ENCODE peak calls at places on chromosome 3, in nine cellular contexts. G, W, C, U, N, Q, O, H and J are unnamed samples.

GRCh38 chr3:51677358-51677757 is 6.3 kb downstream of the TEX264 start:
- DNase-seq in G (no peak), W (no peak), C (no peak), U (no peak), N (no peak), Q (no peak), O (no peak), H (no peak), J (no peak)

GRCh38 chr3:176430244-176430893 is 766.9 kb downstream of the TBL1XR1 start:
- DNase-seq in G (peak; percentile 34), W (peak; percentile 59), C (peak; percentile 61), U (peak; percentile 76), N (no peak), Q (peak; percentile 33), O (peak; percentile 6), H (peak; percentile 72), J (no peak)

GRCh38 chr3:190371152-190371551 is 16.8 kb upstream of the CLDN16 start:
- DNase-seq in G (no peak), W (no peak), C (no peak), U (peak; percentile 37), N (no peak), Q (no peak), O (no peak), H (peak; percentile 59), J (no peak)

GRCh38 chr3:138359549-138360271 is 11.3 kb downstream of the MRAS start:
- DNase-seq in G (no peak), W (no peak), C (no peak), U (no peak), N (no peak), Q (no peak), O (no peak), H (no peak), J (no peak)

GRCh38 chr3:17302774-17303173 is 418.0 kb downstream of the PLCL2 start:
- DNase-seq in G (no peak), W (no peak), C (no peak), U (peak; percentile 28), N (no peak), Q (no peak), O (no peak), H (peak; percentile 12), J (no peak)

GRCh38 chr3:177379045-177379444 is 181.8 kb upstream of the TBL1XR1 start:
- DNase-seq in G (no peak), W (peak; percentile 55), C (no peak), U (no peak), N (no peak), Q (no peak), O (peak; percentile 55), H (peak; percentile 25), J (no peak)

GRCh38 chr3:192409203-192409837 is 318.0 kb downstream of the FGF12 start:
- DNase-seq in G (no peak), W (peak; percentile 77), C (no peak), U (no peak), N (no peak), Q (peak; percentile 83), O (no peak), H (no peak), J (no peak)

GRCh38 chr3:68239542-68239941 is 585.1 kb upstream of the SUCLG2 start:
- DNase-seq in G (no peak), W (no peak), C (no peak), U (no peak), N (no peak), Q (peak; percentile 75), O (no peak), H (no peak), J (no peak)

GRCh38 chr3:1037631-1038030 is 55.2 kb upstream of the CNTN6 start:
- DNase-seq in G (no peak), W (no peak), C (no peak), U (no peak), N (no peak), Q (no peak), O (no peak), H (no peak), J (no peak)
- H3K9me3 ChIP-seq in G (no peaks in the 10 kb centered on the region), W (no peaks in the 10 kb centered on the region), C (no peaks in the 10 kb centered on the region), U (peaks cover 7% of the 10 kb centered on the region), N (peaks cover 4% of the 10 kb centered on the region), Q (peaks cover 5% of the 10 kb centered on the region), O (no peaks in the 10 kb centered on the region), H (peaks cover 32% of the 10 kb centered on the region), J (no peaks in the 10 kb centered on the region)

GRCh38 chr3:141401095-141401494 is 32.8 kb downstream of the ZBTB38 start:
- DNase-seq in G (no peak), W (peak; percentile 36), C (no peak), U (no peak), N (no peak), Q (no peak), O (no peak), H (no peak), J (no peak)

GRCh38 chr3:141403576-141403975 is 35.3 kb downstream of the ZBTB38 start:
- DNase-seq in G (no peak), W (no peak), C (no peak), U (no peak), N (no peak), Q (no peak), O (no peak), H (no peak), J (no peak)

GRCh38 chr3:141401584-141402475 is 33.5 kb downstream of the ZBTB38 start:
- DNase-seq in G (no peak), W (peak; percentile 44), C (peak; percentile 45), U (no peak), N (no peak), Q (peak; percentile 73), O (peak; percentile 40), H (peak; percentile 22), J (peak; percentile 53)

GRCh38 chr3:141399979-141400971 is 32.0 kb downstream of the ZBTB38 start:
- DNase-seq in G (no peak), W (peak; percentile 67), C (no peak), U (no peak), N (no peak), Q (peak; percentile 64), O (no peak), H (no peak), J (no peak)

DNA sequence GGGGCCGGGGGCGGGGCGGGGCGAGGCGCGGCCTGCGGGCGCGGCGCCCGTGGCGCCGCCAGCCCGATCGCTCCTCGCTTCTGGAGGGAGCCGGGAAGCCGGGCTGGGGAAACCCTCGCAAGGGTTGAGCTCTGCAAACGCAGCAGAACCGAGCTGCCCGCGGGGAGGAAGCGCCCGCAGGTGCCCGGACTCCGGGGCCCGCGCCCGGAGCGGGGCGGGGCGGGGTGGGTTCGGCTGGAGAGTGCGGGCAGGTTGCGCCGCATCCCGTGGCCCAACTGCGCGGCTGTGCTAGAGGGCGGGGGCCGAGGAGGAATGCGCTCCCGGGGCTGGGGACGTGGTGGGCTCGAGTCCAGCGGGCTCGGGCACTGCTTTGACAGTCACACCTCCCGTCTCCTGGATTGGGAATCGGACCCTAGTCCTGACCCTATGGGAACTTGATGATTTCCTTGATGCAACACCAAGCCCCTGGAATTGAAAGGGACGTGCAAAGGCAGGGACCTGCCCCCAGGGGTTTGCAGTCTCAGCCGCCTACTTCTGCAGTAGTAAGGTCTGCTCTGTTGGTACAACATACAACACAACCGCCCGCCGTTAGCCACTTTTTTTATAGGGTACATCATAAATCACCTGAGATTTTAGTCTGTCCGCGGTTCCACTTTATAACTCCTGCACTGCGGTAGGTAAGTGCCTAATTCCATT is 34.3 kb downstream of the ZBTB38 start:
- DNase-seq in G (no peak), W (peak; percentile 80), C (peak; percentile 56), U (peak; percentile 78), N (no peak), Q (peak; percentile 82), O (peak; percentile 50), H (peak; percentile 29), J (peak; percentile 55)
- H3K4me1 ChIP-seq in G (peaks cover 23% of the 10 kb centered on the region), W (peaks cover 67% of the 10 kb centered on the region), C (no peaks in the 10 kb centered on the region), U (peaks cover 37% of the 10 kb centered on the region), N (peaks cover 2% of the 10 kb centered on the region), Q (peaks cover 29% of the 10 kb centered on the region), O (no peaks in the 10 kb centered on the region), H (peaks cover 27% of the 10 kb centered on the region), J (no peaks in the 10 kb centered on the region)

GRCh38 chr3:194306771-194307640 is 44.1 kb downstream of the CPN2 start:
- DNase-seq in G (no peak), W (peak; percentile 97), C (no peak), U (no peak), N (no peak), Q (no peak), O (no peak), H (no peak), J (no peak)

GRCh38 chr3:194310060-194310481 is 41.1 kb downstream of the CPN2 start:
- DNase-seq in G (no peak), W (no peak), C (no peak), U (no peak), N (no peak), Q (no peak), O (no peak), H (no peak), J (no peak)

GRCh38 chr3:194307849-194308248 is 43.3 kb downstream of the CPN2 start:
- DNase-seq in G (no peak), W (no peak), C (no peak), U (no peak), N (no peak), Q (no peak), O (no peak), H (no peak), J (no peak)

GRCh38 chr3:194310516-194310915 is 40.6 kb downstream of the CPN2 start:
- DNase-seq in G (no peak), W (no peak), C (no peak), U (no peak), N (no peak), Q (no peak), O (no peak), H (no peak), J (no peak)

DNA sequence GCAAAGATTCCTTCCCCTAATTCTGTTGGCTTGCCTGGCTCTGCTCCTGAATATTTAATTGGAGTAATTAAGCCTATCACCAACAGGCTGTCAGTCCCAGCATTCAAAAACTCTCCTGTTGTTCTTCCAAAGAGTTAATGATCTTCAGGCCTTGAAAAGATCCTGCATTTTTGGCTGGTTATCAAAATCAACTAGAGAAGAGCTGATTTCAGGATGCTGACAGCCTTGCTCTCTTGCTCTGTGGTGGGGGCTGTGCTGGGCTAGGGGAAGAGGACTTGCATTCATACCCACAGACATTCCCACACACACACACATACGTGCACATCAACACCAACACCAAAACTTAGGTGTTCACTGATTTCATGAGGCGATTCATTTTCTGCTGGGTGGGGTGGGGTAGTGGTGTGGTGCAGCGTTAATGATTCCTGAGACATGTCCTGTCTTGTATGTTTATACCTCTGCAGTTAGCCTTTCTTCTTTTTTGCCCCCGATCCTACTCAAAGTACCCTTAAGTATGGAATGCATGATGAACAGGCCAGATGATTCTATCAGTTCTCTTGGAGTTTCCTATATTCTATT is 42.4 kb downstream of the CPN2 start:
- DNase-seq in G (no peak), W (no peak), C (peak; percentile 63), U (no peak), N (no peak), Q (no peak), O (no peak), H (no peak), J (no peak)
- H3K27me3 ChIP-seq in G (no peaks in the 10 kb centered on the region), W (no peaks in the 10 kb centered on the region), C (no peaks in the 10 kb centered on the region), U (peaks cover 80% of the 10 kb centered on the region), N (peaks cover 2% of the 10 kb centered on the region), Q (peaks cover 6% of the 10 kb centered on the region), O (peaks cover 4% of the 10 kb centered on the region), H (no peaks in the 10 kb centered on the region), J (no peaks in the 10 kb centered on the region)

GRCh38 chr3:181383760-181384159 is 328.0 kb upstream of the SOX2 start:
- DNase-seq in G (no peak), W (no peak), C (peak; percentile 97), U (no peak), N (peak; percentile 37), Q (peak; percentile 15), O (no peak), H (no peak), J (no peak)

GRCh38 chr3:181379278-181379677 is 332.4 kb upstream of the SOX2 start:
- DNase-seq in G (no peak), W (no peak), C (no peak), U (no peak), N (no peak), Q (no peak), O (no peak), H (no peak), J (no peak)

GRCh38 chr3:181383201-181383600 is 328.5 kb upstream of the SOX2 start:
- DNase-seq in G (no peak), W (no peak), C (no peak), U (no peak), N (no peak), Q (no peak), O (no peak), H (no peak), J (no peak)

GRCh38 chr3:181382656-181383055 is 329.1 kb upstream of the SOX2 start:
- DNase-seq in G (no peak), W (no peak), C (no peak), U (no peak), N (no peak), Q (no peak), O (no peak), H (no peak), J (no peak)

DNA sequence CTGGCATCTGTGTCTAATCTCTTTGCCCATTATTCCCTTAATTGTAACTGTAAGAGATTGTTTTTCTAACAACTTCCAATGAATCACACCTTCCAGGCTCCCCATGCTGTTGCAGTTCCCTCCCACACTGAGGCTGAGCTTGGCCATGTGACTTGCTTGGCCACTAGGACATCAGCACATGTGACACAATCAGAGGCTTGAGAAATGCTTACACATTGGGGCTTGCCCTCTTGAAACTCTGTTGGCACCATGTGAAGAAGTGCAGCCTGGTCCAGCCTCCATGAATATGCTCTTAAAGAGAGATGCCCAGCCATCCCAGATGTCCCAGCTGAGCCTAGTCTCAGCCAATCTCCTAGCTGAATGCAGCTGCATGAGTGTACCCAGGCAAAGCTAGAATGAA is 326.8 kb upstream of the SOX2 start:
- DNase-seq in G (no peak), W (no peak), C (peak; percentile 59), U (no peak), N (no peak), Q (no peak), O (no peak), H (no peak), J (no peak)
- H3K9me3 ChIP-seq in G (no peaks in the 10 kb centered on the region), W (no peaks in the 10 kb centered on the region), C (no peaks in the 10 kb centered on the region), U (peaks cover 10% of the 10 kb centered on the region), N (no peaks in the 10 kb centered on the region), Q (peaks cover 10% of the 10 kb centered on the region), O (no peaks in the 10 kb centered on the region), H (no peaks in the 10 kb centered on the region), J (no peaks in the 10 kb centered on the region)